ENCODE peak calls at places on chromosome 20, in five cellular contexts. D is H1, A is ovary, H is stomach, P is esophagus muscularis mucosa. O is an unnamed sample.

GRCh38 chr20:7113577-7114466 is 346.3 kb downstream of the BMP2 start:
- DNase-seq in P (no peak), A (no peak), D (peak), H (peak), O (no peak)

GRCh38 chr20:60074276-60074675 is 116.1 kb downstream of the CDH26 start:
- DNase-seq in D (no peak), P (no peak), A (no peak), H (no peak), O (peak)

GRCh38 chr20:11249239-11249638 is 575.4 kb upstream of the JAG1 start:
- DNase-seq in H (no peak), D (no peak), P (peak), A (no peak), O (no peak)

GRCh38 chr20:13396036-13396435 is 175.0 kb downstream of the ISM1 start:
- DNase-seq in P (no peak), A (no peak), H (no peak), D (no peak), O (no peak)

GRCh38 chr20:36571564-36572504 is 1.6 kb upstream of the TGIF2 start:
- DNase-seq in P (no peak), H (no peak), D (peak), A (no peak), O (no peak)

GRCh38 chr20:14958626-14959025 is 621.2 kb upstream of the FLRT3 start:
- DNase-seq in D (no peak), P (no peak), H (no peak), A (no peak), O (no peak)

GRCh38 chr20:23286346-23286745 is 64.2 kb upstream of the NXT1 start:
- DNase-seq in A (no peak), D (no peak), H (peak), P (no peak), O (peak)

GRCh38 chr20:41309817-41310216 is 7.7 kb downstream of the ZHX3 start:
- DNase-seq in D (no peak), P (no peak), A (no peak), H (no peak), O (no peak)

GRCh38 chr20:10253750-10254149 is 35.1 kb downstream of the SNAP25 start:
- DNase-seq in P (no peak), H (no peak), D (no peak), A (no peak), O (no peak)

GRCh38 chr20:20666359-20666758 is 46.1 kb downstream of the RALGAPA2 start:
- DNase-seq in D (no peak), H (no peak), P (no peak), A (no peak), O (no peak)

GRCh38 chr20:54203281-54203680 is 4.6 kb upstream of the PFDN4 start:
- DNase-seq in A (no peak), D (no peak), H (no peak), P (peak), O (no peak)

GRCh38 chr20:51687071-51687470 is 81.1 kb downstream of the ATP9A start:
- DNase-seq in A (no peak), D (no peak), H (no peak), P (no peak), O (no peak)

GRCh38 chr20:48405909-48406308 is 421.9 kb downstream of the PREX1 start:
- DNase-seq in A (no peak), P (no peak), D (peak), H (no peak), O (no peak)

GRCh38 chr20:11108102-11108842 is 434.5 kb upstream of the JAG1 start:
- DNase-seq in A (no peak), P (no peak), D (no peak), H (no peak), O (no peak)

GRCh38 chr20:48722002-48722731 is 105.6 kb downstream of the PREX1 start:
- DNase-seq in A (no peak), D (no peak), H (peak), P (no peak), O (no peak)

GRCh38 chr20:13119583-13119982 is 101.5 kb upstream of the ISM1 start:
- DNase-seq in H (no peak), P (no peak), D (no peak), A (no peak), O (no peak)

GRCh38 chr20:34525709-34526416 is 9.6 kb downstream of the DYNLRB1 start:
- DNase-seq in A (peak), D (no peak), P (peak), H (peak), O (peak)

GRCh38 chr20:13245250-13245723 is 24.2 kb downstream of the ISM1 start:
- DNase-seq in P (peak), D (no peak), H (no peak), A (no peak), O (no peak)

GRCh38 chr20:35503281-35503680 is 26.2 kb downstream of the C20orf173 start:
- DNase-seq in H (no peak), A (no peak), D (no peak), P (no peak), O (no peak)

GRCh38 chr20:23049201-23049932 is at the start of gene THBD:
- DNase-seq in P (peak), D (peak), A (peak), H (peak), O (peak)

GRCh38 chr20:34369265-34369664 is 6.2 kb downstream of the ITCH start:
- DNase-seq in A (no peak), P (no peak), H (no peak), D (no peak), O (no peak)

GRCh38 chr20:8535403-8536003 is 403.4 kb downstream of the PLCB1 start:
- DNase-seq in H (no peak), D (no peak), A (no peak), P (no peak), O (no peak)

GRCh38 chr20:58978351-58979190 is 2.5 kb upstream of the NELFCD start:
- DNase-seq in H (no peak), P (no peak), D (no peak), A (no peak), O (no peak)

GRCh38 chr20:9507544-9508239 is 6.7 kb upstream of the LAMP5 start:
- DNase-seq in D (peak), A (no peak), H (no peak), P (no peak), O (no peak)

GRCh38 chr20:57476073-57476526 is 48.8 kb downstream of the CTCFL start:
- DNase-seq in A (no peak), D (no peak), H (no peak), P (no peak), O (peak)

GRCh38 chr20:12670292-12670691 is 338.5 kb upstream of the SPTLC3 start:
- DNase-seq in D (no peak), H (no peak), P (no peak), A (no peak), O (no peak)

GRCh38 chr20:8720089-8720488 is 348.8 kb upstream of the PLCB4 start:
- DNase-seq in D (no peak), A (no peak), P (no peak), H (no peak), O (no peak)

GRCh38 chr20:634526-634925 is 18.5 kb downstream of the SRXN1 start:
- DNase-seq in D (no peak), A (no peak), H (no peak), P (no peak), O (no peak)

GRCh38 chr20:42775866-42776265 is 413.8 kb downstream of the PTPRT start:
- DNase-seq in P (no peak), H (no peak), D (no peak), A (no peak), O (no peak)

GRCh38 chr20:22403860-22404608 is 180.3 kb downstream of the FOXA2 start:
- DNase-seq in D (no peak), A (no peak), P (no peak), H (no peak), O (no peak)

GRCh38 chr20:5989539-5989938 is 39.1 kb downstream of the MCM8 start:
- DNase-seq in D (no peak), H (no peak), P (no peak), A (no peak), O (no peak)

GRCh38 chr20:20837574-20838021 is 125.2 kb upstream of the RALGAPA2 start:
- DNase-seq in P (no peak), D (peak), A (peak), H (peak), O (no peak)

GRCh38 chr20:1334761-1335160 is 5.8 kb upstream of the SDCBP2 start:
- DNase-seq in A (no peak), D (peak), P (peak), H (no peak), O (no peak)

GRCh38 chr20:32057785-32058184 is 5.7 kb downstream of the HCK start:
- DNase-seq in D (no peak), H (no peak), A (no peak), P (no peak), O (no peak)

GRCh38 chr20:32059189-32059588 is 7.1 kb downstream of the HCK start:
- DNase-seq in D (no peak), H (no peak), A (no peak), P (no peak), O (no peak)

GRCh38 chr20:32052792-32053362 is 835 bp downstream of the HCK start:
- DNase-seq in A (no peak), D (peak), H (peak), P (no peak), O (peak)

GRCh38 chr20:32053648-32054047 is 1.6 kb downstream of the HCK start:
- DNase-seq in D (no peak), A (no peak), H (no peak), P (no peak), O (no peak)

GRCh38 chr20:32056708-32057491 is 4.9 kb downstream of the HCK start:
- DNase-seq in D (no peak), H (no peak), P (no peak), A (no peak), O (no peak)
- H3K4me3 ChIP-seq in D (no peak), H (no peak), P (no peak), A (no peak), O (no peak)

DNA sequence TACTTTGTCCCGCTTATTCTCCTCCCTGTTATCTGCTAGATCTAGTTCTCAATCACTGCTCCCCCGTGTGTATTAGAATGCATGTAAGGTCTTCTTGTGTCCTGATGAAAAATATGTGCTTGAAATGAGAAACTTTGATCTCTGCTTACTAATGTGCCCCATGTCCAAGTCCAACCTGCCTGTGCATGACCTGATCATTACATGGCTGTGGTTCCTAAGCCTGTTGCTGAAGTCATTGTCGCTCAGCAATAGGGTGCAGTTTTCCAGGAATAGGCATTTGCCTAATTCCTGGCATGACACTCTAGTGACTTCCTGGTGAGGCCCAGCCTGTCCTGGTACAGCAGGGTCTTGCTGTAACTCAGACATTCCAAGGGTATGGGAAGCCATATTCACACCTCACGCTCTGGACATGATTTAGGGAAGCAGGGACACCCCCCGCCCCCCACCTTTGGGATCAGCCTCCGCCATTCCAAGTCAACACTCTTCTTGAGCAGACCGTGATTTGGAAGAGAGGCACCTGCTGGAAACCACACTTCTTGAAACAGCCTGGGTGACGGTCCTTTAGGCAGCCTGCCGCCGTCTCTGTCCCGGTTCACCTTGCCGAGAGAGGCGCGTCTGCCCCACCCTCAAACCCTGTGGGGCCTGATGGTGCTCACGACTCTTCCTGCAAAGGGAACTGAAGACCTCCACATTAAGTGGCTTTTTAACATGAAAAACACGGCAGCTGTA is 73.4 kb downstream of the PTPN1 start:
- DNase-seq in A (no peak), D (no peak), P (no peak), H (no peak), O (no peak)
- TF ChIP-seq EP300 in A (no peak), D (no peak), P (no peak), H (no peak), O (no peak)

DNA sequence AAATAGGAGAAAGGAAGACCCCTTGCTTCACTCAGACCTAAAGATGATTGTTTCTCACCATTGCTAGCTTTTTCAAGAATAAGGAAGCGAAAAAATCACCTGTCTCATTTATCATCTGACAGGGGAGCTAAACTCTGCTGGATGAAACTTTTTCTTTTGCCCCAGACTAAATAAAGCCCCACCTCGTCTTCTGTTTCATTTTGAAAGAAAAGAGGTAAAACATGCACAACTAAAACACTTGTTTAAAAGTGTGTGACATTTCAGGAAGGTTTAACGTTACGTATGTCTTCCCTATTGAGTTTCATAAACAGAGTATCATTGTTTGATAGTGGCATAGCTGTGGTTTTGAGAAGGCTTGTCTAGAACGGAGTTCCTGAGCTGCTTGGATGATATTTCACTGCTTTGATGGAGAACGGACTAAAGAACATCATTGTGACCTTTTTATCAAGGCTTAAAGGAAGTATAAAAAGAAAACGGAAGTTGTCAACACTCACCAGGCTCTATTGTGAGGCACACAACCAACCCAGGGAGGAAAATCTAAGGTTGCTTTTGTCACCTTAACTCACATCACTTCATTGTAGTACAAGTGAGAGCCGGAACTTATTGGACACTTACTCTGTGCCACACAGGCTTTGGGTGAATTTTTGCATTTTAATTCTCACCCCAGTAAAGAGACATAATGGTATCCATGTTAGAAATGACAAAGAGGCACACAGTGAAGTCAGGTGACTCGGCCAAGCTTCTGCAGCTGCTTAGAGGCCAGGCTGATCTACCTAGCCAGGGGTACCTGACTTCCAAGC is 29.5 kb downstream of the TSHZ2 start:
- DNase-seq in P (peak), D (no peak), A (no peak), H (no peak), O (no peak)
- H3K27ac ChIP-seq in P (peak), D (no peak), A (no peak), H (no peak), O (peak)

DNA sequence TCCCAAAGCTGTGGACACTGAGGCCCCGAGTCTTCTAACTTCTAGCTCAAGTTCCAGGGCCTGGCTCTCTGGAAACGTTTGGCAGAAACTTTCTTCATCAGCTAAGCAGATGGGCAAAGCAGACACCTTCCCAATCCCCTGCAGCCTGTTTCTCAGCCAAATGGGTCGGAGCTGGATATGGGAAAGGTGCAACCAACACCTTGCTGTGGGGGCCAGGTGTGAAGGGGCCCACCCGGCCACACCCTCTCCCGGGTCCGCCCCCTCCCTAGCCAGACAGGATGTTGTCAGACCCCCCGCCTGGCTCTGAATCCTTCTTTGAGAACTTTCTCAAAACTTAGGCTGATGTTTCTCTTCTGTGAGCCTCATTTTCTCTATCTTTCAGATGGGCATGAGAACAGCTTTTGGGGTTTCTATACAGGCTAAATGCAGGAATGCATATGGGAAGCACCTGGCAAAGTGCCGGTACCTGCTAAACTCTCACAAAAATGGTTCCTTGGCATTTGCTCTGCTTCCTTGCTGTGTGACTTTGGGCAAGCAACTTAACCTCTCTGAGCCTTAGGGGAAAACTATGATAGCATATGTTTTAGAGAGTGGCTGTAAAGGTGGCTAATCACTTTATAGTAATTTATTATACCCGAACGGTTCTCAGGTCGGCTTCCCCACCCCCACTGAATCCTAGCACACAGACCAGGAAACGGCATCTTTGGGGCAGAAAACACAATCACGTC is 1.8 kb downstream of the SNAI1 start:
- DNase-seq in A (no peak), D (no peak), H (no peak), P (no peak), O (no peak)
- H3K4me3 ChIP-seq in A (no peak), D (no peak), H (peak), P (peak), O (peak)

GRCh38 chr20:62390306-62391164 is 3.6 kb downstream of the RPS21 start:
- DNase-seq in P (no peak), A (no peak), H (no peak), D (no peak), O (no peak)

GRCh38 chr20:62392077-62392418 is 5.1 kb downstream of the RPS21 start:
- DNase-seq in H (no peak), A (no peak), P (no peak), D (no peak), O (no peak)

GRCh38 chr20:62392621-62393164 is 5.8 kb downstream of the RPS21 start:
- DNase-seq in P (no peak), D (no peak), H (no peak), A (no peak), O (no peak)

GRCh38 chr20:62389601-62390087 is 2.7 kb downstream of the RPS21 start:
- DNase-seq in P (no peak), H (no peak), A (no peak), D (no peak), O (no peak)

GRCh38 chr20:62391165-62392076 is 4.5 kb downstream of the RPS21 start:
- DNase-seq in A (no peak), P (no peak), D (no peak), H (peak), O (no peak)
- TF ChIP-seq EP300 in A (no peak), P (no peak), D (no peak), H (no peak), O (no peak)

DNA sequence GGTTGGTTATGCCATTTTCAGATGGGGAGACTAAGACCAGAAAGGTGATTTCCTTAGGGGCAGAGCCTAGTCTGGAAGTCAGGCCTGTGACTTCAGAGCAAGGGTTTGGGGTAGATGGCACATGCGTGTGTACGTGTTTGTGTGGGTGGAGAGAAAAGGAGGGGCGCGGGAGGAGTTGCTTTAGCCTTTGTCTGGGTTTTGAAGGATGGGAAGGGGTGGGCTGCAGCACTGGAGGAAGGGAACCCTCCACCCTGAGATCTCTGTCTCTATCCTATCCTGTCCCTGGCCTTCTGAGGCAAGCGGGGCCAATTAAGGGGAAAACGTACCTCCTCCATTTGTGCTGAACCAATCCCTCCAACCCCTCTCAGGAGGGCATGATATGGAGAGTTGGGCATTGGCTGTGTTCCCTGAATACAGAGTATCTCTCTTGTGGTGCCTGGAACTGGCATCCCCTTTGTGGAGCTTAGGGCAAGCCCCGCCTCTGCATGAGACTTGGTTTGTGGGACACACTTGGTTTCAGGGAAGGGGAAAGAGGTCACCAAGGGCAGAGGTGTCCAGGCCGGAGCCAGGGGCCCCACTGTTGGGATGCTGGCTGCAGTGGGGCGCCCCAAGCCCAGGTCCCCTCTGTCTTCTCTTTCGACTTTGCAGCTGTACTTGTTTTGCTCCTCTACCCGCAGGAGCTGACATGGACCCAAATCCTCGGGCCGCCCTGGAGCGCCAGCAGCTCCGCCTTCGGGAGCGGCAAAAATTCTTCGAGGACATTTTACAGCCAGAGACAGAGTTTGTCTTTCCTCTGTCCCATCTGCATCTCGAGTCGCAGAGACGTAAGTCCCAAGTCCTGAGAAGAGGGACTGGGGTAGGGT is at the start of gene DBNDD2:
- DNase-seq in P (no peak), H (no peak), D (no peak), A (no peak), O (no peak)
- H3K27ac ChIP-seq in P (peak), H (peak), D (no peak), A (peak), O (peak)

DNA sequence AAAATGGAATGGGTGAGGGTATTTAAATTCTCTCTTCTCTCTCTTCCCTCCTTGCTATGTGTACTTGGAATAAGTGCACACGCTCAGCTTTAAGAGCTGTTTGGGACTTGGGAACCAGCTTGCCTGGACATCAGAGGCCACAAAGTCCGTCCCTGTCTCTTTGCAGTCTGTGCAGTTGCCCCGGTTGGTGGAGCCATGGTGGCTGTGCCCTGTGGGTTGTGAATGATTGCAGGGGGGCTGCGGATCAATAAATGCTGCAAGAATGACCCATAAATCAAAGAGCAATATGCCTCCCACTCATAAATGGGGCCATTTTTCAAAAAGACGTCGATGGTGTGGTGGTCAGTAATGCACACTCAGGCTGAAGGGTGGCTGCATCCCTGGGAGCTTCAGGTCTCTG is 135.1 kb upstream of the CST7 start:
- DNase-seq in P (no peak), D (no peak), A (no peak), H (no peak), O (no peak)
- H3K4me3 ChIP-seq in P (no peak), D (no peak), A (no peak), H (no peak), O (no peak)

O was measured in sigmoid colon.